ENCODE peak calls at places on chromosomes 5 and 9, in seven cellular contexts. E, W, R, Y, F, D and T are unnamed samples.

GRCh38 chr5:110354896-110355295 is 371.6 kb downstream of the TMEM232 start:
- DNase-seq in E (no peak), W (no peak), R (no peak), Y (no peak), F (no peak), D (no peak), T (no peak)

GRCh38 chr9:110329676-110330235 is 7.9 kb downstream of the TXNDC8 start:
- DNase-seq in E (no peak), W (no peak), R (no peak), Y (no peak), F (no peak), D (no peak), T (no peak)

GRCh38 chr5:146965781-146966659 is 87.5 kb upstream of the PPP2R2B start:
- DNase-seq in E (peak), W (peak), R (peak), Y (peak), F (peak), D (peak), T (peak)

GRCh38 chr9:129414377-129415021 is 206.4 kb downstream of the C9orf50 start:
- DNase-seq in E (no peak), W (no peak), R (peak), Y (no peak), F (peak), D (no peak), T (no peak)

GRCh38 chr5:52859619-52860018 is 71.9 kb downstream of the ITGA1 start:
- DNase-seq in E (no peak), W (no peak), R (no peak), Y (peak), F (no peak), D (no peak), T (no peak)

GRCh38 chr5:6638236-6638635 is 5.0 kb downstream of the SRD5A1 start:
- DNase-seq in E (no peak), W (no peak), R (no peak), Y (no peak), F (no peak), D (no peak), T (no peak)

GRCh38 chr9:79134654-79135053 is 437.1 kb upstream of the TLE4 start:
- DNase-seq in E (no peak), W (peak), R (no peak), Y (no peak), F (no peak), D (no peak), T (no peak)

GRCh38 chr5:84885479-84886258 is 501.0 kb upstream of the EDIL3 start:
- DNase-seq in E (no peak), W (no peak), R (no peak), Y (no peak), F (no peak), D (no peak), T (no peak)

GRCh38 chr9:32376295-32376694 is 8.1 kb upstream of the ACO1 start:
- DNase-seq in E (no peak), W (no peak), R (no peak), Y (no peak), F (no peak), D (no peak), T (no peak)

GRCh38 chr9:22446950-22447606 is 454 bp downstream of the DMRTA1 start:
- DNase-seq in E (peak), W (peak), R (no peak), Y (peak), F (no peak), D (no peak), T (peak)

GRCh38 chr5:95272530-95272929 is 12.4 kb downstream of the MCTP1 start:
- DNase-seq in E (no peak), W (no peak), R (no peak), Y (no peak), F (no peak), D (no peak), T (no peak)

GRCh38 chr5:95726811-95727763 is 4.0 kb upstream of the RHOBTB3 start:
- DNase-seq in E (no peak), W (no peak), R (no peak), Y (no peak), F (no peak), D (no peak), T (no peak)

GRCh38 chr9:93828331-93829097 is 126.6 kb downstream of the BARX1 start:
- DNase-seq in E (no peak), W (no peak), R (no peak), Y (no peak), F (no peak), D (no peak), T (no peak)

GRCh38 chr5:17288570-17288969 is 71.1 kb downstream of the BASP1 start:
- DNase-seq in E (no peak), W (no peak), R (no peak), Y (no peak), F (no peak), D (no peak), T (no peak)

GRCh38 chr5:134994560-134995156 is 27.0 kb downstream of the CATSPER3 start:
- DNase-seq in E (no peak), W (no peak), R (no peak), Y (peak), F (no peak), D (no peak), T (no peak)

GRCh38 chr5:175718401-175719108 is 60.7 kb downstream of the HRH2 start:
- DNase-seq in E (no peak), W (peak), R (no peak), Y (no peak), F (peak), D (no peak), T (no peak)

GRCh38 chr5:60649288-60649917 is 50.6 kb downstream of the DEPDC1B start:
- DNase-seq in E (no peak), W (no peak), R (peak), Y (peak), F (no peak), D (peak), T (no peak)

GRCh38 chr9:76687861-76688374 is 76.3 kb upstream of the PCA3 start:
- DNase-seq in E (no peak), W (peak), R (no peak), Y (no peak), F (no peak), D (no peak), T (no peak)

GRCh38 chr9:129451669-129452068 is 169.2 kb downstream of the C9orf50 start:
- DNase-seq in E (no peak), W (no peak), R (no peak), Y (no peak), F (no peak), D (no peak), T (no peak)

GRCh38 chr5:67192719-67193464 is 3.7 kb downstream of the CD180 start:
- DNase-seq in E (no peak), W (no peak), R (no peak), Y (no peak), F (no peak), D (no peak), T (no peak)

GRCh38 chr9:63817622-63818518 is 1467.1 kb downstream of the FOXD4L5 start:
- DNase-seq in E (peak), W (peak), R (peak), Y (peak), F (peak), D (peak), T (peak)

GRCh38 chr5:116510525-116510924 is 64.1 kb downstream of the SEMA6A start:
- DNase-seq in E (no peak), W (no peak), R (no peak), Y (no peak), F (no peak), D (no peak), T (no peak)

GRCh38 chr9:84851935-84852585 is 182.5 kb downstream of the NTRK2 start:
- DNase-seq in E (no peak), W (no peak), R (no peak), Y (no peak), F (no peak), D (no peak), T (no peak)

GRCh38 chr5:4295663-4296339 is 700.2 kb downstream of the IRX1 start:
- DNase-seq in E (no peak), W (peak), R (no peak), Y (peak), F (peak), D (no peak), T (no peak)

GRCh38 chr9:122206118-122207046 is 22.4 kb downstream of the LHX6 start:
- DNase-seq in E (no peak), W (no peak), R (no peak), Y (no peak), F (no peak), D (no peak), T (no peak)

GRCh38 chr5:72137826-72138409 is 30.6 kb downstream of the MAP1B start:
- DNase-seq in E (no peak), W (no peak), R (peak), Y (no peak), F (peak), D (no peak), T (no peak)

GRCh38 chr9:28073278-28073677 is 500.0 kb upstream of the C9orf72 start:
- DNase-seq in E (no peak), W (peak), R (peak), Y (peak), F (no peak), D (no peak), T (no peak)

GRCh38 chr9:38154501-38155421 is 85.7 kb upstream of the SHB start:
- DNase-seq in E (no peak), W (no peak), R (no peak), Y (peak), F (no peak), D (no peak), T (no peak)

GRCh38 chr5:117393125-117393524 is 818.5 kb upstream of the SEMA6A start:
- DNase-seq in E (no peak), W (no peak), R (no peak), Y (no peak), F (no peak), D (no peak), T (no peak)

DNA sequence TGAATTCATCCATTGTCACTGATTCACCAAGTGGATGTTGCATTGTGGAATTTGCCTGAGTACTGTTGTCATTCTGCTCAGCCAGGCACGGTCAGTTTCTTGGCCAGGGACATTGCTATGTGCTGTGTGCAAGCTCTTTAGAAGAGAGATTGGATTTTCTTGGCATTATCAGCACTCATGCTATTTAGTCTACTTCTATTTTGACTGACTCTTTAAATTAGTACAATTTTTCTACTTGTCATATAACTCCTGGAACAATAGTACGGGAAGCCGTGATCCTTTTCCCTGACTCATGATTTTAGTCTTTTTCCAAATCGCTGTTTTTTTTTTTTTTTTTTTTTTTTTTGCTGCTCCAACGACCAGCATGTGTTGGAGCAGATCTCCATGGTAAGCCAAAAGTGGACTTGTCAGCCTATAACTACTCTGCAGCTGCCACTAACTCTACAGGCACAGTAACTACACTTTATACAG is 129.7 kb downstream of the CDC42SE2 start:
- DNase-seq in E (no peak), W (no peak), R (no peak), Y (no peak), F (no peak), D (no peak), T (no peak)
- TF ChIP-seq TAF1 in E (no peak), W (no peak), R (no peak), Y (no peak), F (no peak), D (no peak), T (no peak)

GRCh38 chr5:87099967-87100366 is 167.7 kb upstream of the RASA1 start:
- DNase-seq in E (no peak), W (no peak), R (no peak), Y (no peak), F (no peak), D (no peak), T (no peak)

GRCh38 chr5:87101321-87101720 is 166.4 kb upstream of the RASA1 start:
- DNase-seq in E (no peak), W (no peak), R (no peak), Y (no peak), F (no peak), D (no peak), T (no peak)

GRCh38 chr5:87102841-87103240 is 164.8 kb upstream of the RASA1 start:
- DNase-seq in E (no peak), W (no peak), R (no peak), Y (no peak), F (no peak), D (no peak), T (no peak)

GRCh38 chr5:87097664-87098063 is 170.0 kb upstream of the RASA1 start:
- DNase-seq in E (no peak), W (no peak), R (no peak), Y (no peak), F (no peak), D (no peak), T (no peak)

GRCh38 chr5:87099246-87099914 is 168.3 kb upstream of the RASA1 start:
- DNase-seq in E (no peak), W (no peak), R (no peak), Y (no peak), F (no peak), D (no peak), T (no peak)
- TF ChIP-seq TAF1 in E (no peak), W (no peak), R (no peak), Y (no peak), F (no peak), D (no peak), T (no peak)

GRCh38 chr9:133340916-133341315 is 4.9 kb upstream of the SURF6 start:
- DNase-seq in E (no peak), W (no peak), R (no peak), Y (no peak), F (no peak), D (no peak), T (no peak)

GRCh38 chr9:133342570-133342969 is 5.4 kb downstream of the MED22 start:
- DNase-seq in E (no peak), W (peak), R (no peak), Y (peak), F (no peak), D (no peak), T (no peak)

GRCh38 chr9:133342083-133342406 is 5.9 kb downstream of the MED22 start:
- DNase-seq in E (no peak), W (peak), R (no peak), Y (peak), F (no peak), D (no peak), T (no peak)

GRCh38 chr9:133340256-133340655 is 4.3 kb upstream of the SURF6 start:
- DNase-seq in E (no peak), W (no peak), R (no peak), Y (no peak), F (no peak), D (no peak), T (no peak)

DNA sequence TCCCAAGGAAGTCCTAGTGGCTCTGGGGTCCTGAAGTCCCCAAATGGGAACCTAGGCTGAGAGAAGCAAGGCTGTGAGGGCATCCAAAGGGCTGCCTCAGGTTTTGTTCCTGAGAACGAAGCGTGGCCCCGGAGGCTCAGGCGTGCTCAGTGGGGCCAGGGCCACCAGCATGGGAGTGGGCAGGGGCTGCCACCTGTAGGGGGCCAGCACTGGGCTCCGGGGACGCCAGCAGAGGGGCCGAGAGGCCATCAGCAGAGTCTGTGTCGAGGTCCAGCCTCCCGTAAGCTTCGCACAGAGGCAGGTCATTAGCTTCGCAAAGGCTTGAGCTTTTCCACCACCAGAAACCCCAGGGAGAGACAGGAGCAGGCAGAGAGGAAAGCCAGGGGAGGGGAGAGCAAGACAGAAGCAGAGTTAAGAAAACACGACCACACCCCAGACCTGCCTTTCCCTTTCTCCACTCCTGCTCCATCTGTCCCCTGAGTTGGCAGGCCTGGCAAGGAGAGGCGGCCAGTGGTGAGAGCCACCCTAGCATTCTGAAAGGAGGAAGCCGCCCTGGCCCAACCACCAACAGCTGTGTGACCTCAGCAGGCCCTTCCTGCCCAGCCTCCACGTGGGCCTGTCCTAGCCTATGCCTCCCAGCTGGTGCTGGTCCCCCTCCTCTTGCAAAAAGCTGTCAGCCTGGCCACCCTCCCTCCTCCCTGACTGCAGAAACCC is 5.5 kb upstream of the SURF6 start:
- DNase-seq in E (no peak), W (no peak), R (no peak), Y (no peak), F (no peak), D (no peak), T (no peak)
- TF ChIP-seq TAF1 in E (no peak), W (no peak), R (no peak), Y (no peak), F (no peak), D (no peak), T (no peak)

GRCh38 chr9:83239787-83240186 is 176.8 kb upstream of the RASEF start:
- DNase-seq in E (no peak), W (no peak), R (no peak), Y (no peak), F (no peak), D (no peak), T (no peak)
- TF ChIP-seq TAF1 in E (no peak), W (no peak), R (no peak), Y (no peak), F (no peak), D (no peak), T (no peak)

DNA sequence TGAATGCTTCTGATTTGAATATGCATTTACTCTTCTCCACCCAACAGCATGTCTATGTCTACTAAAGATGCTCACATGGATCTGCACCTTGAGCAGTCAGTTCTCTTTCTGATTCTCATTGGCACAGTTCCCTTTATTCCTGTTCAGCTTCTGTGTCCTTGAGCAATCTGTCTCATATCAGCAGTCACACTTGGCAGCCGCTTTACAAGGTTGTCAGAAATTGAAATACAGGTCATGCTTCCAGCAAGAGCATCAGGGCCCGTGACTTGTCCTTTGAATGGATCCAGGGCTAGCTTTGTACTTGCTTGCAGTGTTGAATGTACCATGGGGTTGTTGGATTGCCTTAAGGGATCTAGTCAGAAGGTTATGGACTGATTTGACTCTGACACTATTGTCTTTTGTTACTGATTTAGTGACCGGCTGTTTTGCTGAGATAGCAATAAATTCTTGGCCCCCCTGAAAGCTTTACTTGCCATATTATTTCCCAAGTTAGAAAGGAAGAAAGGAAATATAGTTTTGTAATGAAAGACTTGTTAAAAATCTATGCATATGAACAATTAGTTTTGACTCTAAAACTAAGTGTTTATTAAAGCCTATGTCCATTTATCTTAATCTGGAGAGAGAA is 273.4 kb upstream of the ISL1 start:
- DNase-seq in E (no peak), W (no peak), R (no peak), Y (no peak), F (no peak), D (no peak), T (no peak)
- TF ChIP-seq TAF1 in E (no peak), W (no peak), R (no peak), Y (no peak), F (no peak), D (no peak), T (no peak)

GRCh38 chr5:38515648-38516047 is 40.8 kb downstream of the LIFR start:
- DNase-seq in E (no peak), W (no peak), R (peak), Y (peak), F (no peak), D (no peak), T (no peak)
- TF ChIP-seq TAF1 in E (no peak), W (no peak), R (no peak), Y (no peak), F (no peak), D (no peak), T (no peak)

GRCh38 chr9:105054488-105054887 is 126.5 kb upstream of the ABCA1 start:
- DNase-seq in E (no peak), W (no peak), R (peak), Y (no peak), F (no peak), D (no peak), T (no peak)
- TF ChIP-seq TAF1 in E (no peak), W (no peak), R (no peak), Y (no peak), F (no peak), D (no peak), T (no peak)

GRCh38 chr5:133869675-133869978 is 98.8 kb downstream of the C5orf15 start:
- DNase-seq in E (no peak), W (no peak), R (no peak), Y (peak), F (no peak), D (no peak), T (no peak)
- TF ChIP-seq TAF1 in E (no peak), W (no peak), R (no peak), Y (no peak), F (no peak), D (no peak), T (no peak)

GRCh38 chr5:154376481-154376880 is 69.3 kb upstream of the SAP30L start:
- DNase-seq in E (no peak), W (no peak), R (no peak), Y (no peak), F (no peak), D (no peak), T (no peak)

GRCh38 chr5:154371687-154372086 is 74.1 kb upstream of the SAP30L start:
- DNase-seq in E (no peak), W (no peak), R (no peak), Y (no peak), F (no peak), D (no peak), T (no peak)

GRCh38 chr5:154374264-154374663 is 71.5 kb upstream of the SAP30L start:
- DNase-seq in E (no peak), W (no peak), R (no peak), Y (no peak), F (no peak), D (no peak), T (no peak)

GRCh38 chr5:154375331-154376008 is 70.3 kb upstream of the SAP30L start:
- DNase-seq in E (no peak), W (no peak), R (no peak), Y (no peak), F (no peak), D (no peak), T (no peak)

GRCh38 chr5:154373729-154374179 is 72.0 kb upstream of the SAP30L start:
- DNase-seq in E (no peak), W (no peak), R (no peak), Y (no peak), F (peak), D (no peak), T (no peak)
- TF ChIP-seq TAF1 in E (no peak), W (no peak), R (no peak), Y (no peak), F (peak), D (no peak), T (no peak)

GRCh38 chr5:65946198-65946745 is 19.9 kb downstream of the ERBIN start:
- DNase-seq in E (no peak), W (no peak), R (no peak), Y (no peak), F (no peak), D (no peak), T (no peak)
- TF ChIP-seq TAF1 in E (no peak), W (no peak), R (no peak), Y (no peak), F (no peak), D (no peak), T (no peak)